ENCODE peak calls at places on chromosome 1, in nine cellular contexts. One of them, this sample, is unnamed.

GRCh38 chr1:29585656-29586055 is 349.3 kb downstream of the PTPRU start:
- DNase-seq in K562: no peak
- DNase-seq in dorsolateral prefrontal cortex: no peak
- DNase-seq in IMR-90: no peak
- DNase-seq in uterus: no peak
- DNase-seq in transverse colon: no peak
- DNase-seq in Panc1: no peak
- DNase-seq in esophagus squamous epithelium: no peak
- DNase-seq in A673: no peak
- DNase-seq in this sample: no peak

GRCh38 chr1:115013792-115014191 is 15.8 kb upstream of the TSHB start:
- DNase-seq in K562: no peak
- DNase-seq in dorsolateral prefrontal cortex: no peak
- DNase-seq in IMR-90: no peak
- DNase-seq in uterus: no peak
- DNase-seq in transverse colon: no peak
- DNase-seq in Panc1: no peak
- DNase-seq in esophagus squamous epithelium: no peak
- DNase-seq in A673: no peak
- DNase-seq in this sample: no peak

GRCh38 chr1:248839168-248839555 is 1.1 kb downstream of the ZNF672 start:
- DNase-seq in K562: no peak
- DNase-seq in dorsolateral prefrontal cortex: no peak
- DNase-seq in IMR-90: no peak
- DNase-seq in uterus: no peak
- DNase-seq in transverse colon: no peak
- DNase-seq in Panc1: no peak
- DNase-seq in esophagus squamous epithelium: no peak
- DNase-seq in A673: no peak
- DNase-seq in this sample: no peak

GRCh38 chr1:38529337-38529860 is 330.2 kb downstream of the RRAGC start:
- DNase-seq in K562: no peak
- DNase-seq in dorsolateral prefrontal cortex: no peak
- DNase-seq in IMR-90: no peak
- DNase-seq in uterus: no peak
- DNase-seq in transverse colon: no peak
- DNase-seq in Panc1: no peak
- DNase-seq in esophagus squamous epithelium: no peak
- DNase-seq in A673: no peak
- DNase-seq in this sample: no peak

GRCh38 chr1:39671793-39672550 is at the start of gene NT5C1A:
- DNase-seq in K562: no peak
- DNase-seq in dorsolateral prefrontal cortex: no peak
- DNase-seq in IMR-90: no peak
- DNase-seq in uterus: no peak
- DNase-seq in transverse colon: peak
- DNase-seq in Panc1: no peak
- DNase-seq in esophagus squamous epithelium: no peak
- DNase-seq in A673: no peak
- DNase-seq in this sample: no peak

GRCh38 chr1:192831706-192832355 is 23.0 kb downstream of the RGS2 start:
- DNase-seq in K562: no peak
- DNase-seq in dorsolateral prefrontal cortex: no peak
- DNase-seq in IMR-90: peak
- DNase-seq in uterus: no peak
- DNase-seq in transverse colon: no peak
- DNase-seq in Panc1: no peak
- DNase-seq in esophagus squamous epithelium: no peak
- DNase-seq in A673: no peak
- DNase-seq in this sample: no peak

GRCh38 chr1:50027794-50028193 is 4.0 kb upstream of the AGBL4 start:
- DNase-seq in K562: no peak
- DNase-seq in dorsolateral prefrontal cortex: no peak
- DNase-seq in IMR-90: no peak
- DNase-seq in uterus: no peak
- DNase-seq in transverse colon: no peak
- DNase-seq in Panc1: no peak
- DNase-seq in esophagus squamous epithelium: no peak
- DNase-seq in A673: no peak
- DNase-seq in this sample: no peak

GRCh38 chr1:211839106-211839505 is 8.5 kb upstream of the LPGAT1 start:
- DNase-seq in K562: no peak
- DNase-seq in dorsolateral prefrontal cortex: no peak
- DNase-seq in IMR-90: no peak
- DNase-seq in uterus: no peak
- DNase-seq in transverse colon: no peak
- DNase-seq in Panc1: no peak
- DNase-seq in esophagus squamous epithelium: no peak
- DNase-seq in A673: no peak
- DNase-seq in this sample: no peak

GRCh38 chr1:960371-961131 is at the start of gene KLHL17:
- DNase-seq in K562: peak
- DNase-seq in dorsolateral prefrontal cortex: peak
- DNase-seq in IMR-90: peak
- DNase-seq in uterus: peak
- DNase-seq in transverse colon: peak
- DNase-seq in Panc1: no peak
- DNase-seq in esophagus squamous epithelium: no peak
- DNase-seq in A673: peak
- DNase-seq in this sample: peak

GRCh38 chr1:227885648-227886502 is 61.9 kb downstream of the WNT9A start:
- DNase-seq in K562: peak
- DNase-seq in dorsolateral prefrontal cortex: peak
- DNase-seq in IMR-90: peak
- DNase-seq in uterus: peak
- DNase-seq in transverse colon: peak
- DNase-seq in Panc1: no peak
- DNase-seq in esophagus squamous epithelium: no peak
- DNase-seq in A673: no peak
- DNase-seq in this sample: no peak

GRCh38 chr1:198214924-198215323 is 58.1 kb downstream of the NEK7 start:
- DNase-seq in K562: no peak
- DNase-seq in dorsolateral prefrontal cortex: no peak
- DNase-seq in IMR-90: no peak
- DNase-seq in uterus: no peak
- DNase-seq in transverse colon: no peak
- DNase-seq in Panc1: no peak
- DNase-seq in esophagus squamous epithelium: no peak
- DNase-seq in A673: no peak
- DNase-seq in this sample: no peak

GRCh38 chr1:226534098-226534497 is 14.5 kb upstream of the STUM start:
- DNase-seq in K562: no peak
- DNase-seq in dorsolateral prefrontal cortex: no peak
- DNase-seq in IMR-90: no peak
- DNase-seq in uterus: no peak
- DNase-seq in transverse colon: no peak
- DNase-seq in Panc1: no peak
- DNase-seq in esophagus squamous epithelium: no peak
- DNase-seq in A673: no peak
- DNase-seq in this sample: no peak

GRCh38 chr1:226531360-226532093 is 17.0 kb upstream of the STUM start:
- DNase-seq in K562: no peak
- DNase-seq in dorsolateral prefrontal cortex: no peak
- DNase-seq in IMR-90: no peak
- DNase-seq in uterus: no peak
- DNase-seq in transverse colon: no peak
- DNase-seq in Panc1: no peak
- DNase-seq in esophagus squamous epithelium: no peak
- DNase-seq in A673: no peak
- DNase-seq in this sample: no peak

GRCh38 chr1:226533220-226533619 is 15.3 kb upstream of the STUM start:
- DNase-seq in K562: no peak
- DNase-seq in dorsolateral prefrontal cortex: no peak
- DNase-seq in IMR-90: no peak
- DNase-seq in uterus: no peak
- DNase-seq in transverse colon: no peak
- DNase-seq in Panc1: no peak
- DNase-seq in esophagus squamous epithelium: no peak
- DNase-seq in A673: no peak
- DNase-seq in this sample: no peak

GRCh38 chr1:226530591-226530990 is 18.0 kb upstream of the STUM start:
- DNase-seq in K562: no peak
- DNase-seq in dorsolateral prefrontal cortex: no peak
- DNase-seq in IMR-90: no peak
- DNase-seq in uterus: no peak
- DNase-seq in transverse colon: no peak
- DNase-seq in Panc1: no peak
- DNase-seq in esophagus squamous epithelium: no peak
- DNase-seq in A673: no peak
- DNase-seq in this sample: no peak

DNA sequence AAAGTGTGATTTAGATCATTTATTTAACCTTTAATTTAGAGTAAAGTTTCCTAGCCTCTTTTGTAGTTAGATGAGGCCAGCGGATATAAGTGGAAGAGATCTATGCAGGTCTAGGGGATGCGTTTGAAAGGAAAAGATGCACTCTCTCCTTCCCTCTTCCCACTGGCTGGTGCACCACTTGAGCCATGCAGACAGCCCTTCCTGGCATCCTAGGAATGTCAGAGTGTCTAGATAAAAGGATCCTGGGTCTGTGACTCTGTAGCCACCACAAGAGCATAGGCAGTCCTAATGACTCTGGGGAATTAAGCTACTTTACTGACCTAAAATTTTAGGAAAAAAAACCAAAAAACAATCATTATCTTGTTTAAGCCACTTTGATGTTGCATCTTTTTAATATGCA is 16.0 kb upstream of the STUM start:
- DNase-seq in K562: no peak
- DNase-seq in dorsolateral prefrontal cortex: no peak
- DNase-seq in IMR-90: no peak
- DNase-seq in uterus: no peak
- DNase-seq in transverse colon: no peak
- DNase-seq in Panc1: no peak
- DNase-seq in esophagus squamous epithelium: no peak
- DNase-seq in A673: no peak
- DNase-seq in this sample: no peak
- H3K27ac ChIP-seq in K562: no peak
- H3K27ac ChIP-seq in dorsolateral prefrontal cortex: no peak
- H3K27ac ChIP-seq in IMR-90: no peak
- H3K27ac ChIP-seq in uterus: no peak
- H3K27ac ChIP-seq in transverse colon: no peak
- H3K27ac ChIP-seq in Panc1: no peak
- H3K27ac ChIP-seq in esophagus squamous epithelium: no peak
- H3K27ac ChIP-seq in A673: no peak
- H3K27ac ChIP-seq in this sample: no peak

DNA sequence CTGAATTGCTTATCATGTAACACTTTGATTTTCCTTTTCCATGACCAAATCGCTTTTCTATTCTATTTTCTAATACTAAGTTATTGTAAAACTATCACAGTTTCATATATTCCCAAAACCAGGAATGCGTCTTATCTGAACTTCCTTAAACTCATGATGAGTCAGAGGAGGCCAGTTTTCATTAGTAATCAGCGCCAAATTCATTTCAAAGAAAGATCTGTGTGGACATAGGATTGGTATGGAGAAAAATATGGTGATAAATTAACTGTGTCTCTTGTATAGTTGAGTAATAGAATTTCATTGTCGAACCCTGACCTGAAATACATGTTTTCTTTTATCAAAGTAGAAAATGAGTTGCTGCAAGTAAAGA is 12.4 kb downstream of the SDCCAG8 start:
- DNase-seq in K562: no peak
- DNase-seq in dorsolateral prefrontal cortex: no peak
- DNase-seq in IMR-90: peak
- DNase-seq in uterus: no peak
- DNase-seq in transverse colon: no peak
- DNase-seq in Panc1: no peak
- DNase-seq in esophagus squamous epithelium: no peak
- DNase-seq in A673: no peak
- DNase-seq in this sample: no peak
- TF ChIP-seq CTCF in K562: no peak
- TF ChIP-seq CTCF in dorsolateral prefrontal cortex: no peak
- TF ChIP-seq CTCF in IMR-90: no peak
- TF ChIP-seq CTCF in uterus: no peak
- TF ChIP-seq CTCF in transverse colon: no peak
- TF ChIP-seq CTCF in Panc1: no peak
- TF ChIP-seq CTCF in esophagus squamous epithelium: no peak
- TF ChIP-seq CTCF in A673: no peak
- TF ChIP-seq CTCF in this sample: no peak

GRCh38 chr1:43348809-43349593 is 9.8 kb upstream of the CDC20 start:
- DNase-seq in K562: no peak
- DNase-seq in dorsolateral prefrontal cortex: no peak
- DNase-seq in IMR-90: no peak
- DNase-seq in uterus: peak
- DNase-seq in transverse colon: peak
- DNase-seq in Panc1: peak
- DNase-seq in esophagus squamous epithelium: peak
- DNase-seq in A673: peak
- DNase-seq in this sample: peak
- H3K27ac ChIP-seq in K562: no peak
- H3K27ac ChIP-seq in dorsolateral prefrontal cortex: peak
- H3K27ac ChIP-seq in IMR-90: peak
- H3K27ac ChIP-seq in uterus: peak
- H3K27ac ChIP-seq in transverse colon: peak
- H3K27ac ChIP-seq in Panc1: peak
- H3K27ac ChIP-seq in esophagus squamous epithelium: peak
- H3K27ac ChIP-seq in A673: peak
- H3K27ac ChIP-seq in this sample: peak

DNA sequence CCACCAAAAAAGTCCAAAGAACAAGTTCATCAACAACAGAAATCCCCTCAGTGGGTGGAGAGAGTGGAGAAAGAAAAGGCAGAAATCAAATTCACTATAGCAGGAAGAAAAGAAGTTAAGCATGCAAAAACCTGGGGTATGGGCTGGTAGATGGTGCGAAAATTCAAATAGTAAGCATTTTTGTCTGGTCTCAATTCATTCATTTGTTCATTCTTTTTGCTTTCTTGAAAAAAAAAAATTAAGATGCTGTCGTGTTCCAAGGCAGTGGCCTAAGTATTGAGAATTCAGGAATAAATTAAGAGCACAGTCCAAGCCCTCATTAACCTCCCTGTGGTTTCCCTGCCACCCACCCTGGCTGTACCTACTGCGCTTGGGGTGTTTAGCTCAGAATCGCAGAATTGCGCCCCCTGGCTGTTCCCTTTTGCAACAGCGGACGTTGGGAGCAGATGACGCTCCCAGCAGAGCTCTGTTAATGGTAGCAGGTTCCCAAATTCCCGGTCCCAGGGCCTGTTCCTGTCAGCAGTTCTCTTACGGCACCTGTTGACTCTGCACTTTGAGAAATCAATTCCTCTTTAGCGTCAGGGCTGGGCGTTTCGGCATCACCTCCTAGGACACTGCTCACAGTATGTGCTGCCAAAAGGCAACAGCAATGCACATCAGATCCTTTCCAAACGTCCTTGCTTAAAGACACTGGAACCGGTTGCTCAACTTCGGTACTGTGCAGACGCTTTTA is 34.0 kb upstream of the SSX2IP start:
- DNase-seq in K562: peak
- DNase-seq in dorsolateral prefrontal cortex: no peak
- DNase-seq in IMR-90: no peak
- DNase-seq in uterus: no peak
- DNase-seq in transverse colon: peak
- DNase-seq in Panc1: peak
- DNase-seq in esophagus squamous epithelium: no peak
- DNase-seq in A673: peak
- DNase-seq in this sample: peak
- TF ChIP-seq CTCF in K562: peak
- TF ChIP-seq CTCF in dorsolateral prefrontal cortex: peak
- TF ChIP-seq CTCF in IMR-90: no peak
- TF ChIP-seq CTCF in uterus: no peak
- TF ChIP-seq CTCF in transverse colon: peak
- TF ChIP-seq CTCF in Panc1: peak
- TF ChIP-seq CTCF in esophagus squamous epithelium: no peak
- TF ChIP-seq CTCF in A673: peak
- TF ChIP-seq CTCF in this sample: peak